ENCODE peak calls at places on chromosomes 7 and 10, in four cellular contexts. G is activated CD8-positive, alpha-beta memory T cell treated with anti-CD3 and anti-CD28 coated beads for 48 hours; P is posterior cingulate gyrus; M is A549. K is an unnamed sample.

GRCh38 chr7:11203688-11204087 is 230.0 kb downstream of the PHF14 start:
- DNase-seq in G (no peak), P (no peak), M (no peak), K (no peak)

GRCh38 chr10:25556457-25556856 is 377.6 kb upstream of the MYO3A start:
- DNase-seq in G (no peak), M (no peak), P (no peak), K (peak; percentile 98)

GRCh38 chr10:16867556-16867955 is 50.3 kb upstream of the RSU1 start:
- DNase-seq in M (no peak), G (no peak), P (no peak), K (peak; percentile 75)

GRCh38 chr10:99329891-99330674 is 927 bp downstream of the CNNM1 start:
- DNase-seq in G (peak; percentile 2), M (no peak), P (peak; percentile 85), K (no peak)

GRCh38 chr10:123841115-123841514 is 50.5 kb downstream of the CPXM2 start:
- DNase-seq in M (no peak), G (no peak), P (no peak), K (no peak)

GRCh38 chr7:142785841-142786250 is 15.1 kb downstream of the PRSS2 start:
- DNase-seq in P (no peak), M (no peak), G (no peak), K (no peak)

GRCh38 chr7:35416568-35416967 is 162.7 kb upstream of the TBX20 start:
- DNase-seq in M (no peak), P (no peak), G (no peak), K (no peak)

GRCh38 chr10:90921906-90922305 is 1.0 kb upstream of the ANKRD1 start:
- DNase-seq in P (no peak), M (no peak), G (no peak), K (no peak)

GRCh38 chr7:156147771-156148504 is 335.7 kb upstream of the SHH start:
- DNase-seq in G (no peak), P (no peak), M (no peak), K (no peak)

GRCh38 chr10:68550747-68551411 is 9.3 kb upstream of the TET1 start:
- DNase-seq in P (no peak), M (peak; percentile 70), G (no peak), K (peak; percentile 69)

GRCh38 chr7:17520941-17521340 is 222.5 kb downstream of the AHR start:
- DNase-seq in G (no peak), M (no peak), P (no peak), K (no peak)

GRCh38 chr10:15188629-15189028 is 20.1 kb upstream of the NMT2 start:
- DNase-seq in P (peak; percentile 57), M (no peak), G (no peak), K (no peak)

GRCh38 chr7:155372782-155373358 is 75.2 kb downstream of the INSIG1 start:
- DNase-seq in P (no peak), M (no peak), G (no peak), K (no peak)

GRCh38 chr10:110364531-110364937 is 59.8 kb upstream of the SMNDC1 start:
- DNase-seq in M (no peak), P (peak; percentile 41), G (no peak), K (peak; percentile 23)